ENCODE peak calls at places on chromosomes 3 and 15, in seven cellular contexts. One of them, this sample, is unnamed.
A peak's percentile ranks its signal among the peaks of the same experiment; 100 is the strongest.

GRCh38 chr15:57525581-57525980 is 66.1 kb upstream of the MYZAP start:
- DNase-seq in HCT116: no peak
- DNase-seq in heart left ventricle: no peak
- DNase-seq in CD4-positive, CD25-positive, alpha-beta regulatory T cell: no peak
- DNase-seq in spleen: no peak
- DNase-seq in sigmoid colon: no peak
- DNase-seq in uterus: no peak
- DNase-seq in this sample: no peak

GRCh38 chr15:63832620-63833245 is 1.0 kb downstream of the HERC1 start:
- DNase-seq in heart left ventricle: no peak
- DNase-seq in CD4-positive, CD25-positive, alpha-beta regulatory T cell: no peak
- DNase-seq in sigmoid colon: no peak
- DNase-seq in HCT116: no peak
- DNase-seq in spleen: no peak
- DNase-seq in uterus: no peak
- DNase-seq in this sample: no peak

GRCh38 chr3:123188058-123188457 is 13.7 kb upstream of the SEC22A start:
- DNase-seq in CD4-positive, CD25-positive, alpha-beta regulatory T cell: no peak
- DNase-seq in sigmoid colon: no peak
- DNase-seq in HCT116: no peak
- DNase-seq in heart left ventricle: no peak
- DNase-seq in uterus: no peak
- DNase-seq in spleen: no peak
- DNase-seq in this sample: no peak

GRCh38 chr3:151093905-151094304 is 8.4 kb downstream of the MED12L start:
- DNase-seq in uterus: no peak
- DNase-seq in CD4-positive, CD25-positive, alpha-beta regulatory T cell: no peak
- DNase-seq in HCT116: no peak
- DNase-seq in heart left ventricle: no peak
- DNase-seq in sigmoid colon: no peak
- DNase-seq in spleen: no peak
- DNase-seq in this sample: no peak

GRCh38 chr3:40211579-40211978 is 97.9 kb upstream of the EIF1B start:
- DNase-seq in CD4-positive, CD25-positive, alpha-beta regulatory T cell: no peak
- DNase-seq in sigmoid colon: no peak
- DNase-seq in uterus: no peak
- DNase-seq in heart left ventricle: no peak
- DNase-seq in HCT116: no peak
- DNase-seq in spleen: no peak
- DNase-seq in this sample: no peak

GRCh38 chr3:100124116-100124767 is 9.9 kb upstream of the FILIP1L start:
- DNase-seq in spleen: peak; percentile 72
- DNase-seq in heart left ventricle: peak; percentile 41
- DNase-seq in sigmoid colon: no peak
- DNase-seq in CD4-positive, CD25-positive, alpha-beta regulatory T cell: no peak
- DNase-seq in HCT116: no peak
- DNase-seq in uterus: no peak
- DNase-seq in this sample: no peak

GRCh38 chr3:197363553-197364409 is 65.4 kb upstream of the DLG1 start:
- DNase-seq in sigmoid colon: peak; percentile 10
- DNase-seq in heart left ventricle: no peak
- DNase-seq in uterus: no peak
- DNase-seq in spleen: peak; percentile 51
- DNase-seq in CD4-positive, CD25-positive, alpha-beta regulatory T cell: no peak
- DNase-seq in HCT116: no peak
- DNase-seq in this sample: no peak

GRCh38 chr15:26866298-26867198 is at the start of gene GABRA5:
- DNase-seq in uterus: no peak
- DNase-seq in CD4-positive, CD25-positive, alpha-beta regulatory T cell: no peak
- DNase-seq in spleen: no peak
- DNase-seq in heart left ventricle: peak; percentile 16
- DNase-seq in HCT116: no peak
- DNase-seq in sigmoid colon: no peak
- DNase-seq in this sample: no peak

GRCh38 chr3:48157215-48157840 is 30.9 kb downstream of the CDC25A start:
- DNase-seq in sigmoid colon: no peak
- DNase-seq in heart left ventricle: no peak
- DNase-seq in uterus: no peak
- DNase-seq in spleen: peak; percentile 6
- DNase-seq in CD4-positive, CD25-positive, alpha-beta regulatory T cell: no peak
- DNase-seq in HCT116: peak; percentile 51
- DNase-seq in this sample: no peak

GRCh38 chr15:22888120-22888859 is 49.8 kb downstream of the NIPA2 start:
- DNase-seq in heart left ventricle: no peak
- DNase-seq in uterus: no peak
- DNase-seq in sigmoid colon: no peak
- DNase-seq in spleen: no peak
- DNase-seq in HCT116: no peak
- DNase-seq in CD4-positive, CD25-positive, alpha-beta regulatory T cell: no peak
- DNase-seq in this sample: no peak

GRCh38 chr3:115602194-115602593 is 21.1 kb upstream of the GAP43 start:
- DNase-seq in spleen: no peak
- DNase-seq in sigmoid colon: no peak
- DNase-seq in uterus: no peak
- DNase-seq in CD4-positive, CD25-positive, alpha-beta regulatory T cell: no peak
- DNase-seq in heart left ventricle: no peak
- DNase-seq in HCT116: no peak
- DNase-seq in this sample: no peak

GRCh38 chr3:33115024-33115768 is 1.4 kb downstream of the CRTAP start:
- DNase-seq in heart left ventricle: peak; percentile 69
- DNase-seq in sigmoid colon: peak; percentile 96
- DNase-seq in uterus: peak; percentile 91
- DNase-seq in CD4-positive, CD25-positive, alpha-beta regulatory T cell: no peak
- DNase-seq in HCT116: peak; percentile 40
- DNase-seq in spleen: peak; percentile 80
- DNase-seq in this sample: no peak

GRCh38 chr3:38834110-38834509 is 18.1 kb upstream of the SCN10A start:
- DNase-seq in sigmoid colon: peak; percentile 67
- DNase-seq in heart left ventricle: peak; percentile 68
- DNase-seq in uterus: peak; percentile 75
- DNase-seq in CD4-positive, CD25-positive, alpha-beta regulatory T cell: no peak
- DNase-seq in HCT116: peak; percentile 13
- DNase-seq in spleen: peak; percentile 80
- DNase-seq in this sample: no peak

GRCh38 chr3:177337548-177338331 is 140.5 kb upstream of the TBL1XR1 start:
- DNase-seq in HCT116: no peak
- DNase-seq in uterus: no peak
- DNase-seq in CD4-positive, CD25-positive, alpha-beta regulatory T cell: no peak
- DNase-seq in sigmoid colon: no peak
- DNase-seq in heart left ventricle: no peak
- DNase-seq in spleen: no peak
- DNase-seq in this sample: peak; percentile 19

GRCh38 chr3:11457126-11457525 is 184.9 kb downstream of the ATG7 start:
- DNase-seq in HCT116: no peak
- DNase-seq in CD4-positive, CD25-positive, alpha-beta regulatory T cell: no peak
- DNase-seq in spleen: no peak
- DNase-seq in heart left ventricle: no peak
- DNase-seq in uterus: no peak
- DNase-seq in sigmoid colon: no peak
- DNase-seq in this sample: no peak

GRCh38 chr3:22245122-22245521 is 494.1 kb upstream of the ZNF385D start:
- DNase-seq in HCT116: no peak
- DNase-seq in heart left ventricle: no peak
- DNase-seq in CD4-positive, CD25-positive, alpha-beta regulatory T cell: no peak
- DNase-seq in uterus: no peak
- DNase-seq in sigmoid colon: no peak
- DNase-seq in spleen: no peak
- DNase-seq in this sample: no peak

GRCh38 chr3:56753206-56753605 is 48.5 kb downstream of the ARHGEF3 start:
- DNase-seq in sigmoid colon: no peak
- DNase-seq in HCT116: no peak
- DNase-seq in heart left ventricle: no peak
- DNase-seq in spleen: no peak
- DNase-seq in uterus: no peak
- DNase-seq in CD4-positive, CD25-positive, alpha-beta regulatory T cell: no peak
- DNase-seq in this sample: no peak

GRCh38 chr3:15819043-15819442 is 21.3 kb upstream of the ANKRD28 start:
- DNase-seq in spleen: no peak
- DNase-seq in HCT116: no peak
- DNase-seq in uterus: no peak
- DNase-seq in sigmoid colon: no peak
- DNase-seq in heart left ventricle: no peak
- DNase-seq in CD4-positive, CD25-positive, alpha-beta regulatory T cell: no peak
- DNase-seq in this sample: no peak

GRCh38 chr3:44342191-44342790 is 3.7 kb downstream of the TCAIM start:
- DNase-seq in heart left ventricle: no peak
- DNase-seq in HCT116: no peak
- DNase-seq in spleen: no peak
- DNase-seq in sigmoid colon: no peak
- DNase-seq in CD4-positive, CD25-positive, alpha-beta regulatory T cell: no peak
- DNase-seq in uterus: no peak
- DNase-seq in this sample: no peak

GRCh38 chr3:72378287-72378686 is 470.0 kb downstream of the SHQ1 start:
- DNase-seq in uterus: no peak
- DNase-seq in sigmoid colon: no peak
- DNase-seq in CD4-positive, CD25-positive, alpha-beta regulatory T cell: no peak
- DNase-seq in heart left ventricle: no peak
- DNase-seq in HCT116: no peak
- DNase-seq in spleen: no peak
- DNase-seq in this sample: no peak

GRCh38 chr3:163315786-163316185 is 1762.5 kb downstream of the SI start:
- DNase-seq in spleen: no peak
- DNase-seq in HCT116: no peak
- DNase-seq in uterus: no peak
- DNase-seq in CD4-positive, CD25-positive, alpha-beta regulatory T cell: no peak
- DNase-seq in sigmoid colon: no peak
- DNase-seq in heart left ventricle: no peak
- DNase-seq in this sample: no peak

GRCh38 chr3:110243081-110243480 is 828.5 kb upstream of the NECTIN3 start:
- DNase-seq in CD4-positive, CD25-positive, alpha-beta regulatory T cell: no peak
- DNase-seq in sigmoid colon: no peak
- DNase-seq in heart left ventricle: no peak
- DNase-seq in HCT116: no peak
- DNase-seq in spleen: no peak
- DNase-seq in uterus: no peak
- DNase-seq in this sample: no peak

GRCh38 chr3:9833078-9833477 is 10.7 kb downstream of the RPUSD3 start:
- DNase-seq in uterus: no peak
- DNase-seq in CD4-positive, CD25-positive, alpha-beta regulatory T cell: no peak
- DNase-seq in spleen: no peak
- DNase-seq in sigmoid colon: no peak
- DNase-seq in heart left ventricle: no peak
- DNase-seq in HCT116: no peak
- DNase-seq in this sample: no peak

GRCh38 chr15:70526221-70526973 is 237.0 kb downstream of the UACA start:
- DNase-seq in HCT116: peak; percentile 45
- DNase-seq in heart left ventricle: no peak
- DNase-seq in spleen: peak; percentile 78
- DNase-seq in uterus: no peak
- DNase-seq in CD4-positive, CD25-positive, alpha-beta regulatory T cell: no peak
- DNase-seq in sigmoid colon: no peak
- DNase-seq in this sample: no peak

GRCh38 chr3:131989318-131989717 is 45.5 kb downstream of the CPNE4 start:
- DNase-seq in sigmoid colon: no peak
- DNase-seq in heart left ventricle: no peak
- DNase-seq in CD4-positive, CD25-positive, alpha-beta regulatory T cell: no peak
- DNase-seq in uterus: no peak
- DNase-seq in HCT116: no peak
- DNase-seq in spleen: no peak
- DNase-seq in this sample: no peak

GRCh38 chr3:172153335-172153861 is 114.0 kb downstream of the FNDC3B start:
- DNase-seq in HCT116: peak; percentile 93
- DNase-seq in uterus: peak; percentile 92
- DNase-seq in sigmoid colon: peak; percentile 98
- DNase-seq in CD4-positive, CD25-positive, alpha-beta regulatory T cell: no peak
- DNase-seq in spleen: peak; percentile 86
- DNase-seq in heart left ventricle: peak; percentile 91
- DNase-seq in this sample: peak; percentile 19

GRCh38 chr3:31900583-31900982 is 80.5 kb downstream of the OSBPL10 start:
- DNase-seq in sigmoid colon: no peak
- DNase-seq in CD4-positive, CD25-positive, alpha-beta regulatory T cell: no peak
- DNase-seq in spleen: no peak
- DNase-seq in HCT116: no peak
- DNase-seq in uterus: no peak
- DNase-seq in heart left ventricle: no peak
- DNase-seq in this sample: no peak
- H3K4me1 ChIP-seq in sigmoid colon: no peaks in the 10 kb centered on the region
- H3K4me1 ChIP-seq in CD4-positive, CD25-positive, alpha-beta regulatory T cell: no peaks in the 10 kb centered on the region
- H3K4me1 ChIP-seq in spleen: peaks cover 31% of the 10 kb centered on the region
- H3K4me1 ChIP-seq in HCT116: peaks cover 4% of the 10 kb centered on the region
- H3K4me1 ChIP-seq in uterus: no peaks in the 10 kb centered on the region
- H3K4me1 ChIP-seq in heart left ventricle: no peaks in the 10 kb centered on the region
- H3K4me1 ChIP-seq in this sample: no peaks in the 10 kb centered on the region

GRCh38 chr3:13537244-13537921 is 11.5 kb upstream of the FBLN2 start:
- DNase-seq in sigmoid colon: no peak
- DNase-seq in CD4-positive, CD25-positive, alpha-beta regulatory T cell: no peak
- DNase-seq in heart left ventricle: no peak
- DNase-seq in HCT116: no peak
- DNase-seq in spleen: no peak
- DNase-seq in uterus: no peak
- DNase-seq in this sample: no peak
- H3K4me3 ChIP-seq in sigmoid colon: no peak overlapping the region
- H3K4me3 ChIP-seq in CD4-positive, CD25-positive, alpha-beta regulatory T cell: no peak overlapping the region
- H3K4me3 ChIP-seq in heart left ventricle: no peak overlapping the region
- H3K4me3 ChIP-seq in HCT116: peak overlapping the region; percentile 36
- H3K4me3 ChIP-seq in spleen: no peak overlapping the region
- H3K4me3 ChIP-seq in uterus: no peak overlapping the region
- H3K4me3 ChIP-seq in this sample: no peak overlapping the region

GRCh38 chr15:75125935-75126334 is 75.7 kb upstream of the C15orf39 start:
- DNase-seq in HCT116: no peak
- DNase-seq in sigmoid colon: no peak
- DNase-seq in heart left ventricle: no peak
- DNase-seq in spleen: no peak
- DNase-seq in uterus: no peak
- DNase-seq in CD4-positive, CD25-positive, alpha-beta regulatory T cell: no peak
- DNase-seq in this sample: no peak

GRCh38 chr15:75121547-75121946 is 80.1 kb upstream of the C15orf39 start:
- DNase-seq in HCT116: no peak
- DNase-seq in spleen: no peak
- DNase-seq in uterus: no peak
- DNase-seq in sigmoid colon: no peak
- DNase-seq in CD4-positive, CD25-positive, alpha-beta regulatory T cell: no peak
- DNase-seq in heart left ventricle: no peak
- DNase-seq in this sample: no peak

GRCh38 chr15:75127186-75127585 is 74.5 kb upstream of the C15orf39 start:
- DNase-seq in HCT116: no peak
- DNase-seq in sigmoid colon: no peak
- DNase-seq in uterus: no peak
- DNase-seq in CD4-positive, CD25-positive, alpha-beta regulatory T cell: no peak
- DNase-seq in spleen: no peak
- DNase-seq in heart left ventricle: no peak
- DNase-seq in this sample: no peak

GRCh38 chr15:75117993-75118392 is 83.7 kb upstream of the C15orf39 start:
- DNase-seq in HCT116: no peak
- DNase-seq in spleen: no peak
- DNase-seq in uterus: no peak
- DNase-seq in heart left ventricle: no peak
- DNase-seq in sigmoid colon: no peak
- DNase-seq in CD4-positive, CD25-positive, alpha-beta regulatory T cell: no peak
- DNase-seq in this sample: no peak

GRCh38 chr15:75123395-75123794 is 78.3 kb upstream of the C15orf39 start:
- DNase-seq in spleen: no peak
- DNase-seq in CD4-positive, CD25-positive, alpha-beta regulatory T cell: no peak
- DNase-seq in HCT116: no peak
- DNase-seq in heart left ventricle: no peak
- DNase-seq in sigmoid colon: no peak
- DNase-seq in uterus: no peak
- DNase-seq in this sample: no peak
- H3K27ac ChIP-seq in spleen: peak overlapping the region; percentile 87
- H3K27ac ChIP-seq in CD4-positive, CD25-positive, alpha-beta regulatory T cell: no peak overlapping the region
- H3K27ac ChIP-seq in HCT116: no peak overlapping the region
- H3K27ac ChIP-seq in heart left ventricle: no peak overlapping the region
- H3K27ac ChIP-seq in sigmoid colon: no peak overlapping the region
- H3K27ac ChIP-seq in uterus: no peak overlapping the region
- H3K27ac ChIP-seq in this sample: no peak overlapping the region

GRCh38 chr3:188268336-188268735 is 114.4 kb downstream of the LPP start:
- DNase-seq in spleen: no peak
- DNase-seq in heart left ventricle: no peak
- DNase-seq in CD4-positive, CD25-positive, alpha-beta regulatory T cell: no peak
- DNase-seq in sigmoid colon: no peak
- DNase-seq in HCT116: no peak
- DNase-seq in uterus: no peak
- DNase-seq in this sample: no peak
- H3K4me1 ChIP-seq in spleen: peaks cover 52% of the 10 kb centered on the region
- H3K4me1 ChIP-seq in heart left ventricle: peaks cover 96% of the 10 kb centered on the region
- H3K4me1 ChIP-seq in CD4-positive, CD25-positive, alpha-beta regulatory T cell: no peaks in the 10 kb centered on the region
- H3K4me1 ChIP-seq in sigmoid colon: peaks cover 96% of the 10 kb centered on the region
- H3K4me1 ChIP-seq in HCT116: peaks cover 71% of the 10 kb centered on the region
- H3K4me1 ChIP-seq in uterus: peaks cover 11% of the 10 kb centered on the region
- H3K4me1 ChIP-seq in this sample: no peaks in the 10 kb centered on the region

This sample was measured in effector memory CD4-positive, alpha-beta T cell.